ENCODE peak calls at places on chromosomes 16 and 17, in eight cellular contexts. M is esophagus squamous epithelium, L is HepG2, A is uterus, N is A549, B is ovary, W is gastrocnemius medialis, Z is stomach. Y is an unnamed sample. For H3K4me1, the result is how much of the 10 kb centered on the place peaks cover.

GRCh38 chr16:2008631-2009301 is 855 bp downstream of the ZNF598 start:
- DNase-seq in M (no peak), L (peak), A (no peak), N (no peak), B (no peak), W (peak), Z (no peak), Y (no peak)

GRCh38 chr16:84979516-84979915 is 31.8 kb downstream of the ZDHHC7 start:
- DNase-seq in M (no peak), L (no peak), A (no peak), N (no peak), B (no peak), W (no peak), Z (no peak), Y (no peak)

GRCh38 chr17:50188521-50189395 is 12.7 kb downstream of the COL1A1 start:
- DNase-seq in M (no peak), L (no peak), A (no peak), N (no peak), B (no peak), W (no peak), Z (no peak), Y (no peak)

GRCh38 chr16:48165961-48166578 is 10.3 kb upstream of the ABCC12 start:
- DNase-seq in M (no peak), L (peak), A (no peak), N (no peak), B (no peak), W (no peak), Z (no peak), Y (no peak)

GRCh38 chr16:72172105-72173034 is at the start of gene PMFBP1:
- DNase-seq in M (peak), L (peak), A (no peak), N (peak), B (no peak), W (peak), Z (no peak), Y (no peak)

GRCh38 chr17:74945543-74945942 is 9.8 kb downstream of the OTOP3 start:
- DNase-seq in M (no peak), L (no peak), A (no peak), N (no peak), B (no peak), W (no peak), Z (no peak), Y (no peak)

GRCh38 chr16:57260294-57260929 is 15.4 kb downstream of the ARL2BP start:
- DNase-seq in M (no peak), L (no peak), A (no peak), N (no peak), B (no peak), W (no peak), Z (peak), Y (no peak)

GRCh38 chr16:55570159-55570558 is 3.7 kb downstream of the CAPNS2 start:
- DNase-seq in M (no peak), L (no peak), A (no peak), N (no peak), B (no peak), W (no peak), Z (no peak), Y (no peak)

GRCh38 chr16:74740795-74741304 is 33.8 kb downstream of the FA2H start:
- DNase-seq in M (no peak), L (no peak), A (no peak), N (peak), B (no peak), W (no peak), Z (peak), Y (peak)

GRCh38 chr16:53689636-53690035 is 14.0 kb downstream of the RPGRIP1L start:
- DNase-seq in M (no peak), L (no peak), A (no peak), N (no peak), B (no peak), W (no peak), Z (no peak), Y (no peak)

GRCh38 chr16:23145608-23146007 is 3.6 kb downstream of the USP31 start:
- DNase-seq in M (no peak), L (no peak), A (peak), N (no peak), B (no peak), W (no peak), Z (no peak), Y (no peak)

GRCh38 chr16:23148166-23148512 is 1.1 kb downstream of the USP31 start:
- DNase-seq in M (no peak), L (no peak), A (no peak), N (no peak), B (no peak), W (no peak), Z (no peak), Y (no peak)

GRCh38 chr16:23147666-23148065 is 1.6 kb downstream of the USP31 start:
- DNase-seq in M (no peak), L (no peak), A (no peak), N (no peak), B (no peak), W (no peak), Z (no peak), Y (no peak)

GRCh38 chr16:23148513-23149266 is 562 bp downstream of the USP31 start:
- DNase-seq in M (peak), L (peak), A (peak), N (peak), B (peak), W (peak), Z (peak), Y (peak)

GRCh38 chr16:23146877-23147601 is 2.2 kb downstream of the USP31 start:
- DNase-seq in M (no peak), L (no peak), A (no peak), N (no peak), B (no peak), W (no peak), Z (no peak), Y (no peak)
- H3K27ac ChIP-seq in M (peak), L (no peak), A (peak), N (peak), B (no peak), W (peak), Z (peak), Y (no peak)

GRCh38 chr17:41665566-41666335 is 22.9 kb upstream of the EIF1 start:
- DNase-seq in M (peak), L (peak), A (peak), N (peak), B (peak), W (peak), Z (peak), Y (peak)
- TF ChIP-seq POLR2A in M (peak), L (peak), A (peak), N (peak), B (peak), W (peak), Z (no peak), Y (peak)

GRCh38 chr17:73304438-73304837 is 7.4 kb downstream of the CDC42EP4 start:
- DNase-seq in M (no peak), L (no peak), A (no peak), N (no peak), B (no peak), W (no peak), Z (no peak), Y (no peak)

GRCh38 chr17:73308017-73308823 is 3.6 kb downstream of the CDC42EP4 start:
- DNase-seq in M (no peak), L (peak), A (peak), N (peak), B (peak), W (peak), Z (peak), Y (peak)

GRCh38 chr17:73307130-73307529 is 4.7 kb downstream of the CDC42EP4 start:
- DNase-seq in M (no peak), L (no peak), A (no peak), N (no peak), B (no peak), W (no peak), Z (peak), Y (no peak)

GRCh38 chr17:73304971-73305786 is 6.6 kb downstream of the CDC42EP4 start:
- DNase-seq in M (no peak), L (no peak), A (peak), N (peak), B (peak), W (peak), Z (peak), Y (no peak)

DNA sequence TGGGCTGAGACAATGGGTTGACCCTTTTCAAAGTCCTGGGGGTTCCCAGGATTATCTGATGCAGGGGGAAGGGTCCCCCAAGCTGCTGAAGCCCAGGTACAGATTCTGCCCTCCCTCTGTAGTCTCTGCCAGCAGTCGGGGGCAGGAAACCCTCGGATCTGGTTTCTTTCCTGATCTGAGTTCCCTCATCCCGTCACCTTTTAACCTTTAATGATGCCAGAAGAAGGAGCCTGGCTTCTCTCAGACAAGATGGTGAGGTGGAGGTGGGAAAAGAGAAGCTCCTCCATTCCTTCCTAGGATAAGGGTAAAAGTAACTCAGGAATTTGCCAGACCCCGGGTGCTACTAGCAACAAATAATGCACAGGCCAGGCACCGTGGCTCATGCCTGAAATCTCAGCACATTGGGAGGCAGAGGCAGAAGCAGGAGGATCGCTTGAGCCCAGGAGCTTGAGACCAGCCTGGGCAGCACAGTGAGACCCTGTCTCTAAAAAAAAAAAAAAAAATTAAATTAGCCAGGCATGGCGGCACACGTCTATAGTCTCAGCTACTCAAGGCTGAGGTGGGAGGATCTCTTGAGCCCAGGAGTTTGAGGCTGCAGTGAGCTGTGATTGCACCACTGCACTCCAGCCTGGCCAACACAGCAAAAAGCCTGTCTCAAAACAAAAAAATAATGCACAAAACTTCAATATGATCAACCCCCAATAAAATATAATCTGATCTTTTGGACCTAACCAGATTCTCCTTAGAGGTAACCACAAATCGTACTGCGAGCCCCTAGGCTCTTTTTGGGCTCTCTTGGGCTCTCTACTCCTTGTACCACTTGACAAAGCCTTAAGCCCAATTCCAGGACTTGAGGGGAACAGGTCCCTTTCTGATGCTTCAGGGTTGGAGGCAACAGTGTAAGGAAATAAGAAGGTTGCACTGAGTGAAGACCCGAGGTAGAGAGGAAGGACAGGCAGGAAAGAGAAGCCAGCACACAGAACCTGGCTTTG is 5.7 kb downstream of the CDC42EP4 start:
- DNase-seq in M (no peak), L (no peak), A (no peak), N (no peak), B (no peak), W (no peak), Z (no peak), Y (no peak)
- H3K4me1 ChIP-seq in M (half or more), L (half or more), A (under half), N (half or more), B (under half), W (half or more), Z (half or more), Y (half or more)

DNA sequence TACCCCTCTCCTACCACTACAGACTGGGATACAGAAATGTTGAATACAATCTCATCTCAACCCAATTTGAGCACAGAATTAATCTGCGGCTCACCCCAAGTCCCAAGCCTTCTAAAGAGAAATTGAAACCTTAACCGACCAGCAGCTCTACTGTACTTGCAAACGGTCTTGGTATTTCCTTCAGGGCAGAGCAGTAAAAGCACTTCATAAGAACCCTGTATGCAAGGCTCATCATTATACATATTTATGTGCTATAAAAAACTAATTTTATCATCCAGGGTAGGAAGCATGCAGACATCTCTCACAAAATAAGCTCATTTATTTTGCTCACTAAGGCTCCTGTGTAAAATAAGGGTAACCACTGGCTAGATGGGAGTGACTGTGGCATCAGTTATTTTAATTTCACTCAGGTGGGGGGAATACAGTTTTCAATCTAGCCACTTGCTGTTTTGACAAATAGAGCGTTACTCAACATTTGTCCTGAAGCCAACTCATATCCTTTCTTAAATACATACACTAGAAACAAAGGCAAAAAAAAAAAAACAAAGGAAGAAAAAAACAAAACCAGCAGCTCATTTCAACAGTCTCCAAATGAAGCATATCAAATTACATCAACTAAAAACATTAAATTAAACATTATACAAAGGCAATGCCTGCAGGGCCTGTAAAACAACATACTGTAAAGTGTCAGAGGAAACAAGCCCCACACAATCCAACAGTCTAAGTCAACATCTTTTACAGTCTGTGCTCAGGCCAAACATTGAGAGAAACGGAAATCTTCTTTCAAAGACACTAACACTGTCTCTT is 65.0 kb downstream of the PARN start:
- DNase-seq in M (no peak), L (peak), A (no peak), N (no peak), B (no peak), W (no peak), Z (no peak), Y (no peak)
- H3K27ac ChIP-seq in M (peak), L (peak), A (peak), N (peak), B (no peak), W (no peak), Z (peak), Y (no peak)

DNA sequence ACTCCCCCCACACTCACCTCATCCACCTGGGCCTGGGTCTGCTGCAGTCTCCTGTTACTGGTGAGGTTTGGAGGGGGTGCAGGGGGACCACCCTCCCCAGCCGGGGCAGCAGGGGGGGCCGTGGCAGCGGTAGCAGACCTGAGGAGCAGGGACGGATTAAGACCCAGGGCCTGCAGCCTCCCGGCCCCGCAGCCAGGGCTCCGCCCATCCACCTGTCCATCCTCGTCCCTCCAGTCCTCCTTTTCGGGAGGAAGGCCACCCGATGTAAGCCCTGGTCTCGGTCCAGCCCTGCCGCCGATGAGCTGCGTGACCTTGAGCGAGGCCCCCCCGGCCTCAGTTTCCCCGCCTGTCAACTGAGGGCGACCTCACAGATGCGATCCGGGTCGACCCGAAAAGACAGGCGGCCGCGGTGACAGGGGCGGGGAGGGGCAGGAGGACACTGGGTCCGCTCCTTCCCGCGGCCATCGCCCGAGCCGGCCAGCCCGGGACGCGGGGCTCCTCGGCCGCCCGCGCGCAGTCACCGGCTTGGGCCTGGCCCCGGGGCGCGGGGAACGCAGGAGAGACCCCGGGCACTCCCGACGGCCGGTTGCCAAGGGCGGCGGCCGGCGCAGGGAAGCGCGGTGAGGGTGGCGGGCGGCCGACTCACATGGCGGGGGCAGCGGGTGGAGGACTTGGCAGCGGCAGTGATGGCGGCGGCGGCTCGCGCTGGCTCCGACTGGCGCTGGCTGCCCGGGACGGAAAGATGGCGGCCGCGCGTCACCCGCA is at the start of gene VAMP2:
- DNase-seq in M (no peak), L (no peak), A (peak), N (peak), B (peak), W (peak), Z (peak), Y (peak)
- TF ChIP-seq POLR2A in M (peak), L (peak), A (peak), N (peak), B (peak), W (peak), Z (no peak), Y (peak)

GRCh38 chr17:41534899-41535546 is 6.9 kb upstream of the KRT19 start:
- DNase-seq in M (no peak), L (no peak), A (no peak), N (no peak), B (no peak), W (no peak), Z (no peak), Y (no peak)

GRCh38 chr17:41531993-41532392 is 3.9 kb upstream of the KRT19 start:
- DNase-seq in M (no peak), L (no peak), A (no peak), N (no peak), B (no peak), W (no peak), Z (no peak), Y (no peak)

GRCh38 chr17:41530062-41531048 is 2.2 kb upstream of the KRT19 start:
- DNase-seq in M (no peak), L (peak), A (peak), N (peak), B (peak), W (no peak), Z (peak), Y (no peak)

GRCh38 chr17:41533613-41534012 is 5.5 kb upstream of the KRT19 start:
- DNase-seq in M (no peak), L (no peak), A (no peak), N (no peak), B (no peak), W (no peak), Z (no peak), Y (no peak)

GRCh38 chr17:41532947-41533570 is 5.0 kb upstream of the KRT19 start:
- DNase-seq in M (no peak), L (no peak), A (no peak), N (no peak), B (no peak), W (no peak), Z (no peak), Y (no peak)
- H3K4me1 ChIP-seq in M (half or more), L (half or more), A (under half), N (under half), B (under half), W (under half), Z (under half), Y (under half)

GRCh38 chr17:29145289-29146058 is 34.7 kb downstream of the MYO18A start:
- DNase-seq in M (no peak), L (peak), A (peak), N (peak), B (peak), W (peak), Z (peak), Y (no peak)

GRCh38 chr17:29141484-29141835 is 38.7 kb downstream of the MYO18A start:
- DNase-seq in M (no peak), L (no peak), A (no peak), N (no peak), B (no peak), W (no peak), Z (no peak), Y (no peak)

GRCh38 chr17:29146369-29146972 is 33.7 kb downstream of the MYO18A start:
- DNase-seq in M (no peak), L (no peak), A (no peak), N (no peak), B (no peak), W (no peak), Z (no peak), Y (no peak)

GRCh38 chr17:29140631-29141483 is 39.3 kb downstream of the MYO18A start:
- DNase-seq in M (no peak), L (no peak), A (no peak), N (no peak), B (no peak), W (peak), Z (no peak), Y (no peak)

DNA sequence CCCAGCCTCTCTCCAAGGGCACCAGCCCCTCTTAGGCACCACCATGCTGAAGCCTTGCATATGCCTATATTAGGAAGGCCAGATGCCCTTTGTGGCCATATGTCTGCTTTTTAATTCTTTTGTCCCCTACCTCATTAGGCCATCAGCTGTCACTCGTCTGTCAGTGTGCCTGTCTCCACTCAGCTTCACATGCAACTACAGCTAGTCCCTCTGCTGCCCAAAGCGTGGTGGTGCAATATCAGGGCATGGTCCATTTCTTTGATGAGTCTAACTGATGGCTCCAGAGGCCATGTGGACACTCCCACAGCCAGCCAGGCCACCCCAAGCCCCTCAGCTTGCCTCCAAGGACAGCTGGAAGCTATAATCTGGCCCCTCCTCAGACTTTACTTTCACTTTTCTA is 36.3 kb downstream of the MYO18A start:
- DNase-seq in M (no peak), L (peak), A (no peak), N (peak), B (no peak), W (peak), Z (no peak), Y (no peak)
- H3K27ac ChIP-seq in M (no peak), L (no peak), A (no peak), N (no peak), B (no peak), W (peak), Z (no peak), Y (peak)

GRCh38 chr17:30824356-30825145 is at the start of gene CRLF3:
- DNase-seq in M (peak), L (peak), A (peak), N (peak), B (peak), W (peak), Z (peak), Y (peak)
- TF ChIP-seq POLR2A in M (peak), L (peak), A (peak), N (peak), B (peak), W (peak), Z (no peak), Y (peak)

Y was measured in tibial nerve.